ENCODE peak calls at places on chromosome 7, in six cellular contexts. One of them, this sample, is unnamed.

GRCh38 chr7:149729983-149730801 is 43.2 kb downstream of the ZNF467 start:
- DNase-seq in IMR-90: no peak
- DNase-seq in mesenchymal stem cell: no peak
- DNase-seq in H1: no peak
- DNase-seq in mesendoderm: no peak
- DNase-seq in H9: peak; percentile 36
- DNase-seq in this sample: no peak

GRCh38 chr7:101232141-101232821 is 5.3 kb downstream of the CLDN15 start:
- DNase-seq in H1: peak; percentile 87
- DNase-seq in IMR-90: no peak
- DNase-seq in mesendoderm: peak; percentile 61
- DNase-seq in H9: peak; percentile 74
- DNase-seq in mesenchymal stem cell: no peak
- DNase-seq in this sample: no peak

GRCh38 chr7:140232959-140233649 is 56.3 kb upstream of the KDM7A start:
- DNase-seq in mesenchymal stem cell: no peak
- DNase-seq in H9: no peak
- DNase-seq in IMR-90: no peak
- DNase-seq in H1: no peak
- DNase-seq in mesendoderm: no peak
- DNase-seq in this sample: no peak

GRCh38 chr7:135253851-135254815 is 20.5 kb downstream of the STRA8 start:
- DNase-seq in H1: no peak
- DNase-seq in mesendoderm: peak; percentile 48
- DNase-seq in IMR-90: peak; percentile 76
- DNase-seq in mesenchymal stem cell: peak; percentile 72
- DNase-seq in H9: no peak
- DNase-seq in this sample: no peak

GRCh38 chr7:46123-46829 is 146.1 kb upstream of the FAM20C start:
- DNase-seq in mesenchymal stem cell: no peak
- DNase-seq in mesendoderm: no peak
- DNase-seq in IMR-90: no peak
- DNase-seq in H9: no peak
- DNase-seq in H1: peak; percentile 30
- DNase-seq in this sample: no peak

GRCh38 chr7:132643302-132643701 is 67.0 kb upstream of the PLXNA4 start:
- DNase-seq in mesenchymal stem cell: no peak
- DNase-seq in H1: no peak
- DNase-seq in H9: peak; percentile 56
- DNase-seq in mesendoderm: peak; percentile 64
- DNase-seq in IMR-90: no peak
- DNase-seq in this sample: no peak

GRCh38 chr7:8259586-8260222 is 2.3 kb downstream of the ICA1 start:
- DNase-seq in mesenchymal stem cell: no peak
- DNase-seq in H9: no peak
- DNase-seq in IMR-90: no peak
- DNase-seq in mesendoderm: no peak
- DNase-seq in H1: no peak
- DNase-seq in this sample: no peak

GRCh38 chr7:22351329-22351692 is 5.6 kb downstream of the RAPGEF5 start:
- DNase-seq in H1: no peak
- DNase-seq in H9: no peak
- DNase-seq in IMR-90: no peak
- DNase-seq in mesenchymal stem cell: no peak
- DNase-seq in mesendoderm: no peak
- DNase-seq in this sample: no peak

GRCh38 chr7:92614586-92615237 is 24.5 kb upstream of the FAM133B start:
- DNase-seq in IMR-90: peak; percentile 54
- DNase-seq in mesendoderm: no peak
- DNase-seq in H9: no peak
- DNase-seq in H1: no peak
- DNase-seq in mesenchymal stem cell: peak; percentile 46
- DNase-seq in this sample: no peak

GRCh38 chr7:134891262-134892001 is 94.9 kb upstream of the AGBL3 start:
- DNase-seq in H1: peak; percentile 80
- DNase-seq in mesenchymal stem cell: peak; percentile 88
- DNase-seq in IMR-90: peak; percentile 92
- DNase-seq in mesendoderm: peak; percentile 97
- DNase-seq in H9: peak; percentile 77
- DNase-seq in this sample: peak; percentile 61

GRCh38 chr7:131039836-131040235 is 287.8 kb upstream of the MKLN1 start:
- DNase-seq in H9: no peak
- DNase-seq in H1: no peak
- DNase-seq in IMR-90: no peak
- DNase-seq in mesendoderm: no peak
- DNase-seq in mesenchymal stem cell: no peak
- DNase-seq in this sample: no peak

GRCh38 chr7:2451171-2452073 is 24.8 kb downstream of the GRIFIN start:
- DNase-seq in IMR-90: peak; percentile 50
- DNase-seq in H9: peak; percentile 90
- DNase-seq in mesenchymal stem cell: peak; percentile 67
- DNase-seq in H1: peak; percentile 96
- DNase-seq in mesendoderm: peak; percentile 77
- DNase-seq in this sample: peak; percentile 75
- H2BK15ac ChIP-seq in IMR-90: no peak overlapping the region
- H2BK15ac ChIP-seq in H9: no peak overlapping the region
- H2BK15ac ChIP-seq in mesenchymal stem cell: no peak overlapping the region
- H2BK15ac ChIP-seq in H1: peak overlapping the region; percentile 99
- H2BK15ac ChIP-seq in mesendoderm: no peak overlapping the region
- H2BK15ac ChIP-seq in this sample: peak overlapping the region; percentile 31

DNA sequence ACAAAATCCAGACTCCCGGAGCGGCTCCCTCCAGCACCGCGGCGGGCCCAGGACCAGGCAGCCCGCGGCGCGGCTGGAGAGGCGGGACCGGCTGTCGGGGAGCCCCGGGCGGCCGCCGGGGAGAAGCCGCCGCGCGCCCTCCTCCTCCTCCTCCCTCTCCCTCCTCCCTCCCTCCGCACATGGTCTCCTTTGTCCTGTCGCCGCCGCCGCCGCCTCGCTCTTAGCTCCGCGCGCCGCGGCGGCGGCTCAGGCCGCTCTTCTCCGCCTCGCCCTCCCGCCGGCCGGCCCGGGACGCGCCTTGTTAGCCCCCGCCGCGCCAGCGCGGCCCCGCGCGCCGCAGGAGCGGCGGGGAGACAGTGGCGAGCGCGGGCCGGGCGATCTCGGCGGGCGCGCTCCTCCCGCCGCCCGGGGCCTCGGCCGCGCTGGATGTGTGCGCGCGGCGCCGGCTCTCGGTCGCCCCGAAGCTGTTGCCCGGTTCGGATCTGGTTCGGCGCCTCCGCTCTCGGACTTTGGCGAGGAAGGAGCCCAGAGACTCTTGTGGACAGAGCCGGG is 437.5 kb upstream of the GALNT17 start:
- DNase-seq in mesendoderm: peak; percentile 67
- DNase-seq in H9: no peak
- DNase-seq in H1: peak; percentile 65
- DNase-seq in IMR-90: peak; percentile 28
- DNase-seq in mesenchymal stem cell: peak; percentile 26
- DNase-seq in this sample: peak; percentile 58
- H2BK15ac ChIP-seq in mesendoderm: peak overlapping the region; percentile 0
- H2BK15ac ChIP-seq in H9: no peak overlapping the region
- H2BK15ac ChIP-seq in H1: no peak overlapping the region
- H2BK15ac ChIP-seq in IMR-90: no peak overlapping the region
- H2BK15ac ChIP-seq in mesenchymal stem cell: no peak overlapping the region
- H2BK15ac ChIP-seq in this sample: no peak overlapping the region

GRCh38 chr7:155154586-155154985 is 84.5 kb downstream of the HTR5A start:
- DNase-seq in mesendoderm: no peak
- DNase-seq in mesenchymal stem cell: no peak
- DNase-seq in IMR-90: no peak
- DNase-seq in H9: no peak
- DNase-seq in H1: no peak
- DNase-seq in this sample: no peak
- H2BK15ac ChIP-seq in mesendoderm: no peak overlapping the region
- H2BK15ac ChIP-seq in mesenchymal stem cell: no peak overlapping the region
- H2BK15ac ChIP-seq in IMR-90: no peak overlapping the region
- H2BK15ac ChIP-seq in H9: no peak overlapping the region
- H2BK15ac ChIP-seq in H1: no peak overlapping the region
- H2BK15ac ChIP-seq in this sample: no peak overlapping the region

DNA sequence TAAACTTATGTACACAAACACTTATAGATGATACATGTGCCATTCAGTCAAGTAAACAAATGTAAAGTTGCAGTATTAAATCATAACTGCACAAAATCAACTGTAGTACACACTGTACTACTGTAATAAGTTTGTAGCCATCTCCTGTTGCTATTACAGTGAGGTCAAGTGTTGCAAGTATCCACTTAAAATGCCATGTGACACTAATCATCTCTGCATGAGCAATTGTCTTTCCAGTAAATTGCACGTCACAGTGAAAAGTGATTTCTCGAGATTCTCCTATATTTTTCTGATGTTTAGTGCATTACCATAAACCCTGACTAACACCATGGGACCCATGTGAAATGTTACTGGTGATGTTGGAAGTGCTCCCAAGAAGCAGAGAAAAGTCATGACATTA is 293.3 kb upstream of the SP4 start:
- DNase-seq in IMR-90: no peak
- DNase-seq in H1: no peak
- DNase-seq in mesenchymal stem cell: peak; percentile 73
- DNase-seq in mesendoderm: no peak
- DNase-seq in H9: no peak
- DNase-seq in this sample: no peak
- H2BK15ac ChIP-seq in IMR-90: no peak overlapping the region
- H2BK15ac ChIP-seq in H1: no peak overlapping the region
- H2BK15ac ChIP-seq in mesenchymal stem cell: no peak overlapping the region
- H2BK15ac ChIP-seq in mesendoderm: no peak overlapping the region
- H2BK15ac ChIP-seq in H9: no peak overlapping the region
- H2BK15ac ChIP-seq in this sample: no peak overlapping the region

GRCh38 chr7:151720297-151720696 is 156.6 kb downstream of the PRKAG2 start:
- DNase-seq in mesenchymal stem cell: no peak
- DNase-seq in H1: no peak
- DNase-seq in IMR-90: no peak
- DNase-seq in H9: no peak
- DNase-seq in mesendoderm: no peak
- DNase-seq in this sample: no peak
- H2BK15ac ChIP-seq in mesenchymal stem cell: no peak overlapping the region
- H2BK15ac ChIP-seq in H1: no peak overlapping the region
- H2BK15ac ChIP-seq in IMR-90: no peak overlapping the region
- H2BK15ac ChIP-seq in H9: no peak overlapping the region
- H2BK15ac ChIP-seq in mesendoderm: no peak overlapping the region
- H2BK15ac ChIP-seq in this sample: no peak overlapping the region

GRCh38 chr7:128676665-128677064 is 4.6 kb downstream of the GARIN1A start:
- DNase-seq in H1: no peak
- DNase-seq in H9: no peak
- DNase-seq in IMR-90: no peak
- DNase-seq in mesenchymal stem cell: no peak
- DNase-seq in mesendoderm: no peak
- DNase-seq in this sample: no peak

GRCh38 chr7:128682125-128682524 is 10.0 kb downstream of the GARIN1A start:
- DNase-seq in IMR-90: no peak
- DNase-seq in mesendoderm: no peak
- DNase-seq in H9: no peak
- DNase-seq in H1: no peak
- DNase-seq in mesenchymal stem cell: no peak
- DNase-seq in this sample: no peak

GRCh38 chr7:128679920-128680319 is 7.8 kb downstream of the GARIN1A start:
- DNase-seq in H9: no peak
- DNase-seq in mesenchymal stem cell: no peak
- DNase-seq in H1: no peak
- DNase-seq in IMR-90: no peak
- DNase-seq in mesendoderm: no peak
- DNase-seq in this sample: no peak
- H2BK15ac ChIP-seq in H9: no peak overlapping the region
- H2BK15ac ChIP-seq in mesenchymal stem cell: no peak overlapping the region
- H2BK15ac ChIP-seq in H1: no peak overlapping the region
- H2BK15ac ChIP-seq in IMR-90: no peak overlapping the region
- H2BK15ac ChIP-seq in mesendoderm: no peak overlapping the region
- H2BK15ac ChIP-seq in this sample: no peak overlapping the region

GRCh38 chr7:37538945-37539344 is 90.3 kb upstream of the ELMO1 start:
- DNase-seq in IMR-90: no peak
- DNase-seq in H1: no peak
- DNase-seq in H9: no peak
- DNase-seq in mesenchymal stem cell: no peak
- DNase-seq in mesendoderm: no peak
- DNase-seq in this sample: no peak

GRCh38 chr7:37545619-37546356 is 97.1 kb upstream of the ELMO1 start:
- DNase-seq in H9: no peak
- DNase-seq in mesenchymal stem cell: no peak
- DNase-seq in mesendoderm: no peak
- DNase-seq in IMR-90: no peak
- DNase-seq in H1: no peak
- DNase-seq in this sample: no peak

GRCh38 chr7:37541810-37542443 is 93.3 kb upstream of the ELMO1 start:
- DNase-seq in H9: no peak
- DNase-seq in H1: no peak
- DNase-seq in mesendoderm: no peak
- DNase-seq in IMR-90: no peak
- DNase-seq in mesenchymal stem cell: no peak
- DNase-seq in this sample: no peak

GRCh38 chr7:37536706-37537105 is 88.0 kb upstream of the ELMO1 start:
- DNase-seq in H1: no peak
- DNase-seq in mesenchymal stem cell: no peak
- DNase-seq in IMR-90: no peak
- DNase-seq in H9: no peak
- DNase-seq in mesendoderm: no peak
- DNase-seq in this sample: no peak

GRCh38 chr7:37540917-37541316 is 92.3 kb upstream of the ELMO1 start:
- DNase-seq in H9: no peak
- DNase-seq in IMR-90: no peak
- DNase-seq in mesendoderm: no peak
- DNase-seq in H1: no peak
- DNase-seq in mesenchymal stem cell: no peak
- DNase-seq in this sample: no peak
- H2BK15ac ChIP-seq in H9: no peak overlapping the region
- H2BK15ac ChIP-seq in IMR-90: no peak overlapping the region
- H2BK15ac ChIP-seq in mesendoderm: no peak overlapping the region
- H2BK15ac ChIP-seq in H1: no peak overlapping the region
- H2BK15ac ChIP-seq in mesenchymal stem cell: no peak overlapping the region
- H2BK15ac ChIP-seq in this sample: no peak overlapping the region

This sample was measured in neuronal stem cell.